ENCODE peak calls at places on chromosomes 16 and 17, in nine cellular contexts. U is OCI-LY7; G is substantia nigra; C is stimulated activated CD4-positive, alpha-beta T cell treated with anti-CD3 and anti-CD28 coated beads, TNF-alpha, amount 100 ng/mL, for 4 hours; M is psoas muscle; O is DMS53; J is neural crest cell; N is Caki2; B is pancreas. P is an unnamed sample.

GRCh38 chr17:75059369-75060345 is 12.6 kb downstream of the KCTD2 start:
- DNase-seq in N (peak; percentile 67), J (no peak), M (no peak), C (no peak), G (peak; percentile 14), O (peak; percentile 71), U (peak; percentile 42), B (no peak), P (peak; percentile 36)

GRCh38 chr16:30430428-30430970 is 669 bp upstream of the DCTPP1 start:
- DNase-seq in G (no peak), C (no peak), J (no peak), B (no peak), N (no peak), O (no peak), U (no peak), M (peak; percentile 63), P (peak; percentile 78)

GRCh38 chr16:72198021-72198420 is 26.1 kb upstream of the PMFBP1 start:
- DNase-seq in O (peak; percentile 96), N (no peak), G (no peak), B (no peak), J (no peak), U (no peak), C (no peak), M (no peak), P (no peak)

GRCh38 chr16:71282943-71283342 is 6.3 kb downstream of the CMTR2 start:
- DNase-seq in M (no peak), N (no peak), O (no peak), B (no peak), G (no peak), C (no peak), J (no peak), U (no peak), P (no peak)

GRCh38 chr17:41656249-41657023 is 32.1 kb upstream of the KRT17 start:
- DNase-seq in U (no peak), C (no peak), M (no peak), O (no peak), G (no peak), J (no peak), N (no peak), B (no peak), P (no peak)

GRCh38 chr17:58371300-58371950 is 19.4 kb upstream of the SUPT4H1 start:
- DNase-seq in U (no peak), G (no peak), N (no peak), O (no peak), J (no peak), M (no peak), C (no peak), B (no peak), P (no peak)

GRCh38 chr16:86428729-86429472 is 81.4 kb upstream of the FOXF1 start:
- DNase-seq in U (no peak), B (no peak), J (no peak), C (no peak), M (no peak), O (no peak), N (no peak), G (no peak), P (no peak)

GRCh38 chr16:14672403-14672971 is 21.6 kb downstream of the PLA2G10 start:
- DNase-seq in B (peak; percentile 40), U (peak; percentile 90), G (no peak), M (no peak), O (peak; percentile 23), N (peak; percentile 46), C (no peak), J (no peak), P (no peak)

GRCh38 chr16:3088925-3089716 is 10.0 kb downstream of the ZSCAN10 start:
- DNase-seq in C (no peak), N (no peak), G (no peak), O (peak; percentile 52), B (no peak), M (peak; percentile 40), J (no peak), U (no peak), P (no peak)

GRCh38 chr17:83041305-83041704 is 38.1 kb upstream of the METRNL start:
- DNase-seq in N (no peak), C (no peak), M (no peak), U (peak; percentile 40), G (no peak), O (no peak), J (no peak), B (no peak), P (no peak)

GRCh38 chr17:39400547-39401411 is 647 bp downstream of the FBXL20 start:
- DNase-seq in G (peak; percentile 24), M (peak; percentile 70), C (no peak), U (no peak), O (peak; percentile 47), J (no peak), N (peak; percentile 24), B (no peak), P (no peak)

GRCh38 chr16:5042574-5043171 is 8.9 kb upstream of the NAGPA start:
- DNase-seq in N (no peak), U (no peak), G (no peak), O (peak; percentile 66), J (no peak), B (no peak), M (no peak), C (no peak), P (no peak)

GRCh38 chr16:57538235-57538711 is 1.9 kb upstream of the CCDC102A start:
- DNase-seq in U (no peak), O (no peak), C (no peak), M (no peak), J (no peak), B (no peak), N (no peak), G (no peak), P (no peak)

GRCh38 chr16:84503751-84504395 is 586 bp downstream of the MEAK7 start:
- DNase-seq in B (peak; percentile 25), J (no peak), C (no peak), O (no peak), G (no peak), U (no peak), M (peak; percentile 48), N (peak; percentile 71), P (no peak)

GRCh38 chr17:39863918-39864746 is at the start of gene IKZF3:
- DNase-seq in C (peak; percentile 69), M (peak; percentile 66), B (peak; percentile 66), J (peak; percentile 49), U (peak; percentile 82), N (peak; percentile 55), G (peak; percentile 2), O (peak; percentile 93), P (no peak)

P was measured in AML-193.